ENCODE peak calls at places on chromosomes 13 and 19, in nine cellular contexts. U is transverse colon, E is ovary, Z is Peyer's patch, T is suprapubic skin, K is H1, J is prostate gland, D is K562, W is tibial nerve. N is an unnamed sample.

GRCh38 chr19:7917292-7918061 is 2.7 kb upstream of the SNAPC2 start:
- DNase-seq in K (peak), U (peak), J (no peak), D (no peak), W (no peak), E (peak), T (no peak), Z (peak), N (no peak)

GRCh38 chr13:72555601-72556000 is 171.8 kb downstream of the MZT1 start:
- DNase-seq in Z (no peak), J (no peak), D (no peak), U (no peak), W (no peak), T (no peak), K (no peak), E (no peak), N (no peak)

GRCh38 chr13:63517376-63517775 is 2101.7 kb upstream of the PCDH20 start:
- DNase-seq in Z (no peak), W (no peak), E (no peak), J (no peak), T (no peak), K (no peak), D (no peak), U (no peak), N (no peak)

GRCh38 chr19:42216653-42217521 is 590 bp downstream of the DEDD2 start:
- DNase-seq in W (no peak), J (no peak), Z (peak), D (peak), K (peak), T (peak), U (peak), E (peak), N (no peak)

GRCh38 chr19:3710265-3710812 is 2.2 kb downstream of the TJP3 start:
- DNase-seq in U (peak), E (peak), T (no peak), Z (peak), W (peak), K (peak), J (peak), D (peak), N (no peak)

GRCh38 chr13:67619346-67619745 is 389.2 kb upstream of the PCDH9 start:
- DNase-seq in D (no peak), E (no peak), U (no peak), W (no peak), T (no peak), K (no peak), J (no peak), Z (no peak), N (no peak)

GRCh38 chr13:37446503-37446902 is 152.1 kb downstream of the POSTN start:
- DNase-seq in U (no peak), D (no peak), Z (no peak), E (no peak), K (no peak), W (no peak), J (no peak), T (no peak), N (peak)

GRCh38 chr19:42468273-42468796 is 25.6 kb upstream of the CXCL17 start:
- DNase-seq in D (no peak), U (peak), T (no peak), E (no peak), K (no peak), J (no peak), Z (peak), W (no peak), N (peak)

GRCh38 chr19:43464089-43464775 is 1.2 kb downstream of the LYPD3 start:
- DNase-seq in T (peak), U (peak), E (peak), K (peak), W (peak), J (peak), Z (peak), D (peak), N (no peak)

GRCh38 chr13:25768726-25769270 is 283.0 kb downstream of the SHISA2 start:
- DNase-seq in Z (no peak), J (no peak), E (no peak), D (no peak), K (no peak), U (no peak), T (no peak), W (no peak), N (no peak)

GRCh38 chr13:48761256-48761655 is 107.5 kb downstream of the CYSLTR2 start:
- DNase-seq in E (no peak), W (no peak), J (no peak), U (no peak), Z (no peak), K (no peak), T (no peak), D (no peak), N (no peak)

GRCh38 chr13:47869780-47870179 is 131.3 kb downstream of the SUCLA2 start:
- DNase-seq in T (no peak), W (no peak), J (no peak), U (no peak), E (no peak), K (no peak), D (no peak), Z (no peak), N (no peak)

GRCh38 chr19:9061879-9062278 is 25.0 kb upstream of the OR1M1 start:
- DNase-seq in K (no peak), T (no peak), U (no peak), E (no peak), W (no peak), D (no peak), J (no peak), Z (no peak), N (no peak)

GRCh38 chr13:90233933-90234672 is 1113.4 kb upstream of the MIR17HG start:
- DNase-seq in T (no peak), D (no peak), E (no peak), J (no peak), U (no peak), K (no peak), W (no peak), Z (no peak), N (no peak)

GRCh38 chr19:6232567-6232966 is 47.2 kb downstream of the MLLT1 start:
- DNase-seq in W (no peak), U (no peak), T (no peak), D (no peak), E (peak), Z (no peak), J (no peak), K (no peak), N (peak)

GRCh38 chr19:18848860-18849661 is 17.3 kb downstream of the UPF1 start:
- DNase-seq in U (peak), K (no peak), Z (peak), T (peak), J (peak), W (peak), D (no peak), E (peak), N (no peak)

GRCh38 chr13:64071352-64071751 is 2655.7 kb upstream of the PCDH20 start:
- DNase-seq in D (no peak), E (no peak), Z (no peak), T (no peak), K (no peak), J (no peak), W (no peak), U (no peak), N (no peak)

GRCh38 chr13:92694047-92694446 is 532.6 kb upstream of the GPC6 start:
- DNase-seq in W (no peak), D (no peak), E (no peak), J (no peak), U (no peak), T (no peak), Z (no peak), K (no peak), N (no peak)

GRCh38 chr19:19386373-19386869 is 19.1 kb upstream of the GATAD2A start:
- DNase-seq in W (no peak), U (peak), Z (no peak), D (peak), J (no peak), E (no peak), T (no peak), K (peak), N (no peak)

GRCh38 chr13:29800687-29801086 is 49.7 kb downstream of the UBL3 start:
- DNase-seq in K (no peak), W (no peak), Z (no peak), J (no peak), E (no peak), D (no peak), T (no peak), U (no peak), N (no peak)

GRCh38 chr13:48831248-48831647 is 144.5 kb upstream of the FNDC3A start:
- DNase-seq in D (no peak), T (no peak), U (no peak), E (no peak), W (no peak), K (no peak), J (no peak), Z (no peak), N (no peak)

GRCh38 chr19:35885225-35885624 is 15.1 kb downstream of the NFKBID start:
- DNase-seq in W (no peak), K (no peak), J (no peak), Z (no peak), D (no peak), T (no peak), U (no peak), E (no peak), N (no peak)

GRCh38 chr19:35887197-35887596 is 13.1 kb downstream of the NFKBID start:
- DNase-seq in W (no peak), D (no peak), U (no peak), Z (no peak), J (no peak), T (no peak), K (no peak), E (no peak), N (no peak)

GRCh38 chr19:35890113-35890650 is 10.2 kb downstream of the NFKBID start:
- DNase-seq in K (no peak), D (no peak), Z (no peak), U (no peak), E (no peak), W (no peak), J (no peak), T (no peak), N (no peak)

GRCh38 chr19:35885909-35886308 is 14.4 kb downstream of the NFKBID start:
- DNase-seq in T (no peak), W (no peak), U (no peak), J (no peak), E (no peak), K (no peak), Z (no peak), D (no peak), N (no peak)

DNA sequence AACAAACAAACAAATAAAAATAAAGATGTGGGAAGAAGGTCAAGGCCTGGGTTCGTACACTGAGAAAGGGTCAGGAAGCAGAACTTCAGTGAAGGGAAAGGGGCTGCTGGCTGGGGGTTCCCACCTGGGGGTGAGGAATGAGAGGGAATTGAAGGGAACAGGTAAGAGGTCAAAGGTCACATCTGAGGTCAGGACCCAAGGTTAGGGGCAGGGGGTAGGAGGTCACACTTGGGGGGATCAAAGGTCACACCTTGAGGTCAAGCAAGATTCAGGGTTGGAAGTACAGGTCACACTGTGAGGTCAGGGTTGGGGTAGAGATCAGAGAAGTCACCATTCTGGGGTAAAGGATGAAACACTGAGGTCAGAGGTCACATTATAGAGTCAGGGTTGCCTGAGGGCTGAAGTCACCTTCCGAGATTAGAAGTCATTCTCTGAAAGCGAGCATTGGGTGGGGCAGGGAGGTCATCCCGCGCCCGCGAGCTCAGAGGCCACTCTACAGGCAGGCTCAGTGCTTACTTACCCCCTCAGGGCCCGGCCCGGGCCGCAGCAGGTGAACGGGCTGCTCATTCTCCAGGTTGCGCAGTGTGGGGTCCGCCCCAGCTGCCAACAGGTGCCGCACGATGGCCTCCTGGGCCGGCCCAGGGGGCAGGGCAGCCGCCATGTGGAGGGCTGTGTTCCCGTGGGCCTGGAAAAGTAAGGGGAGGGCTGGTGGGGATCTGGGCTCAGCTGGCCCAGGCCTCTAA is 10.8 kb downstream of the NFKBID start:
- DNase-seq in U (no peak), E (no peak), D (no peak), W (no peak), K (no peak), Z (no peak), J (no peak), T (no peak), N (no peak)
- TF ChIP-seq POLR2A in U (no peak), E (no peak), D (no peak), W (no peak), K (no peak), Z (no peak), J (no peak), T (no peak), N (no peak)

DNA sequence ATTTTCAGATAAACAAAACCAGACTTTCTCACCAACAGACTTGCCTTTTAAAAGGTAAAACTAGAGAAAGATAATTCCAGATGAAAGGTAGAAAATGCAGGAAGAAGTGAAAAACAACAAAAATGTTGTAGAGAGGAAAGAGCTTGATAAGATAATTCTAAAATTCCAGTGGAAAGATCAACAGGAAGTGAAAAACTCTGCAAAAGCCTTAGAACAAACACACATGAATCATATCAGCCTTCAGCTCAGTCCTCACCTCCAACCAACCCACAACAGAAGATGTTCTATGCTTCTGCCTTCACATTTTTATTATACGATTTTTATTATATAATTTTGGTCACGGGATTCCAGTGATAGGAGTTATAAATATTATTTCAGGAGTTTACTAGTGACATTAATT is 57.8 kb downstream of the GADD45B start:
- DNase-seq in U (no peak), Z (no peak), T (no peak), J (no peak), K (no peak), E (no peak), W (no peak), D (no peak), N (no peak)
- TF ChIP-seq POLR2A in U (no peak), Z (no peak), T (no peak), J (no peak), K (no peak), E (no peak), W (no peak), D (no peak), N (no peak)

DNA sequence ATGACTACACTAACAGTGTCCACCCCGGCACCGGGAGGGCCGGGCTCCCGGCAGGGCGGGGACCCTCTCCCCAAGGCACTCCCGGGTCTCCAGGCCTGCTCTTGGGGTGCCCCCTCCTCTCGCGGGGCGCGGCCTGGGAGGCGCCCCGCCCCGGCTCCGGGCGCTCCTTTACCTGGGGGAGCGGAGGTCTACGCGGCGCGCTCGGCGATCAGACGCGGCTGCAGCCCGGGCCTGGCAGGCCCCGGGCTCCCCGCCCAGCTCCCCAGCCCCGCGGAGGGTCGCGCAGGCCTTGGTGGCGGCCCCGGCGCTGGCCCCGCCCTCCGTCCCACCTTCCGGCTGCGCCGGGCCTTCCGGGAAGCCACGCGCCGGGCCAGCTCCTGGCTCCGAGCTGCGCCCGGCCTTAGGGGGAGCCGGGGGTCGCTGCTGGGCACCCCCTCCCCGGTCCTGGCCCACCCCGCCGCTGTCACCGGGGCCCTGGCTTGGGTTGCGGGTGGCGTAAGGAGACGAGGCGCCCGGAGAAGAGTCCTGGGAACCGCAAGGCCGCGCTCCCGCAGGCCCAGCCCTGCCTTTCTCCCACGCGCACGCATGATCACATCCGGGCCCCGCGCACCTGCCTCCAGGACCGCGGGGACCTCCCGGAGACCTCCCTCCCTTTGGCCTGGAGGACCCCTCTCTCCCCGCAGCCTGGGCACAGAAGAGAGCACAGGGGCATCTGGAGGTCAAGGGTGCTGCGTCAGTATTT is at the start of gene C19orf12:
- DNase-seq in Z (peak), U (peak), W (no peak), K (peak), T (no peak), E (peak), D (peak), J (peak), N (peak)
- TF ChIP-seq POLR2A in Z (peak), U (peak), W (peak), K (peak), T (peak), E (peak), D (peak), J (peak), N (peak)

GRCh38 chr13:54194233-54195024 is 1165.8 kb downstream of the OLFM4 start:
- DNase-seq in T (no peak), D (no peak), K (no peak), W (no peak), Z (no peak), U (no peak), E (no peak), J (no peak), N (no peak)
- TF ChIP-seq POLR2A in T (no peak), D (no peak), K (no peak), W (no peak), Z (no peak), U (no peak), E (no peak), J (no peak), N (no peak)

DNA sequence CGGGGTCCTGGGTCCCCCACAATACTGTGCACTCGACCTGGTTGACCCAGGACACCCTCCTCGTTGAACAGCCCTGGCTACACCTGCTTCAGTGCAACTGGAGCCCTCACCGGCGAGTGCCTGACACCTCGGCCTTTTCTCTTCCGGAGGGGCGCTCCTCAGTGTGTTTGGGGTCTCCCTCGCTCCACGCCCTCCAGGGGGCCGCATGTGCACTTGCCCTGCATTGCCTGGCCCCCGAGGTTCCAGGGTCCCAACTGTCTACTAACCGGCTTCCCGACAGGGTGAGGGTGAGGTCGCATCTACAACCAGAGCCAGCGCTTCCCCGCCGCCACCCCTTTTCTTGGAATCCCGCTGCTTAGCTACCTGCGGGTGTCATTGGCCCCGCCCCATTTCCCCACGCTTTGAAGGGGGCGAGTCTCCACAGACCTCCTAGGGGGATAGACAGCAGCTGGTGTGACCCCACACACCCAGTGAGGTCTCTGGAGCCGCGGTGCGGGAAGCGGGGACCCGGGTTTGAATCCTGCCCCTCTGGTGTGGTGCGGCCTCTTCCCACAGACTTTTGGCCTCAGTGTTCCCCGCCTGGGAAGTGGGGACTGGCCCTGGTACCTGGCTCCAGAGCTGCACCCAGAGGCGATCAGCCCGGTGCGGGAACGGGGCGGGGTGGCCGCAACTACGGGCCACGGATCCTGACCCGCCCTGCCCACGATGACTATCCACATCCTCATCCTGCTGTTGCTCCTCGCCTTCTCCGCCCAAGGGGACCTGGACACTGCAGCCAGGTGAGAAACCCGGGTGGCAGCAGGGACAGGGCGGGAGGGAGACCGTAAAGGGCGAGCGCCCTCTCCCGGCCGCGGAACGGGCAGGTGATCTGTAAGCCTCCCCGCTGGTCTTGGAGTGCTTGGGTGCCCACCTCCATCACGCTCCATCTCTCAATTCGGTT is at the start of gene ADM5:
- DNase-seq in U (peak), D (no peak), K (peak), Z (peak), W (no peak), T (peak), J (peak), E (peak), N (no peak)
- TF ChIP-seq POLR2A in U (no peak), D (peak), K (peak), Z (no peak), W (no peak), T (no peak), J (no peak), E (no peak), N (no peak)

DNA sequence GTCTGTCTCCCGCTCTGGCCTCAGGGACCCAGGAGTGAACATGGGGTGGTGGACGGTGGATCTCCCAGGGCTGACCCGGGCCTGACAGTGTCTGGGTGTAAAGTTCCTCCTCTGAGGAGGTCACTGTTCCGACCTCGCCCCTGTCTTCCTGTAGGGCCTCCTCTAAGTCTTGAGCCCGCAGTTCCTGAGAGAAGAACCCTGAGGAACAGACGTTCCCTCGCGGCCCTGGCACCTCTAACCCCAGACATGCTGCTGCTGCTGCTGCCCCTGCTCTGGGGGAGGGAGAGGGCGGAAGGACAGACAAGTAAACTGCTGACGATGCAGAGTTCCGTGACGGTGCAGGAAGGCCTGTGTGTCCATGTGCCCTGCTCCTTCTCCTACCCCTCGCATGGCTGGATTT is at the start of gene SIGLEC9:
- DNase-seq in U (peak), W (no peak), D (no peak), T (peak), Z (peak), J (no peak), E (peak), K (no peak), N (no peak)
- TF ChIP-seq POLR2A in U (peak), W (no peak), D (no peak), T (no peak), Z (no peak), J (no peak), E (no peak), K (no peak), N (no peak)

DNA sequence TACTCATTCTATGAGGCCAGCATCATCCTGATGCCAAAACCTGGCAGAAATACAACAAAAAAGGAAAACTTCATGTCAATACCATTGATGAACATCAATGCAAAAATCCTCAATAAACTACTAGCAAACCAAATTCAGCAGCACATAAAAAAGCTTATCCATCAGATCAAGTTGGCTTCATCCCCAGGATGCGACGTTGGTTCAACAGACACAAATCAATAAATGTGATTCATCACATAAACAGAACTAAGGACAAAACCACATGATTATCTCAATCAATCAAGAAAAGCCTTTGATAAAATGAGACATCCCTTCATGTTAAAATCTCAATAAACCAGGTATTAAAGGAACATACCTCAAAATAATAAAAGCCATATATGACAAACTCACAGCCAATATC is 134.3 kb downstream of the UGGT2 start:
- DNase-seq in T (no peak), Z (no peak), W (no peak), J (no peak), E (no peak), D (no peak), K (no peak), U (no peak), N (no peak)
- TF ChIP-seq POLR2A in T (no peak), Z (no peak), W (no peak), J (no peak), E (no peak), D (no peak), K (no peak), U (no peak), N (no peak)

GRCh38 chr19:14517840-14518505 is at the start of gene DNAJB1:
- DNase-seq in D (peak), E (peak), Z (peak), K (peak), T (peak), J (peak), U (peak), W (peak), N (peak)
- TF ChIP-seq POLR2A in D (peak), E (peak), Z (peak), K (peak), T (peak), J (peak), U (peak), W (peak), N (peak)